ENCODE peak calls at places on chromosomes 1 and 21, in eight cellular contexts. H, Z, O, Q, W, A, N and D are unnamed samples. For H3K4me1, the result is how much of the 10 kb centered on the place peaks cover.

GRCh38 chr1:36836196-36836883 is 198.0 kb downstream of the GRIK3 start:
- DNase-seq in H (no peak), Z (no peak), O (no peak), Q (no peak), W (no peak), A (no peak), N (no peak), D (no peak)

GRCh38 chr1:230080834-230081233 is 13.8 kb downstream of the GALNT2 start:
- DNase-seq in H (no peak), Z (no peak), O (no peak), Q (no peak), W (no peak), A (no peak), N (no peak), D (no peak)

GRCh38 chr21:38244885-38245869 is 11.6 kb upstream of the KCNJ15 start:
- DNase-seq in H (no peak), Z (peak), O (no peak), Q (peak), W (no peak), A (peak), N (peak), D (no peak)

GRCh38 chr21:34996304-34997081 is 52.6 kb downstream of the RUNX1 start:
- DNase-seq in H (no peak), Z (no peak), O (peak), Q (no peak), W (no peak), A (no peak), N (peak), D (no peak)

GRCh38 chr1:18556364-18556763 is 74.3 kb upstream of the PAX7 start:
- DNase-seq in H (peak), Z (no peak), O (no peak), Q (no peak), W (no peak), A (peak), N (peak), D (peak)

GRCh38 chr1:35434703-35435102 is 122.5 kb downstream of the KIAA0319L start:
- DNase-seq in H (no peak), Z (no peak), O (no peak), Q (no peak), W (no peak), A (no peak), N (no peak), D (no peak)

GRCh38 chr1:61397915-61398314 is 315.6 kb downstream of the NFIA start:
- DNase-seq in H (no peak), Z (no peak), O (no peak), Q (no peak), W (no peak), A (no peak), N (no peak), D (no peak)

GRCh38 chr1:82445132-82445531 is 644.4 kb downstream of the ADGRL2 start:
- DNase-seq in H (no peak), Z (no peak), O (no peak), Q (no peak), W (no peak), A (no peak), N (no peak), D (no peak)

GRCh38 chr1:54607821-54608220 is 15.5 kb downstream of the FAM151A start:
- DNase-seq in H (no peak), Z (no peak), O (no peak), Q (no peak), W (no peak), A (no peak), N (no peak), D (no peak)

GRCh38 chr1:37691497-37692077 is 729 bp upstream of the CDCA8 start:
- DNase-seq in H (peak), Z (peak), O (peak), Q (no peak), W (peak), A (peak), N (peak), D (no peak)

GRCh38 chr1:234780531-234781162 is 170.7 kb upstream of the IRF2BP2 start:
- DNase-seq in H (peak), Z (peak), O (no peak), Q (no peak), W (no peak), A (peak), N (no peak), D (no peak)

GRCh38 chr1:31701137-31701736 is 2.6 kb downstream of the COL16A1 start:
- DNase-seq in H (peak), Z (peak), O (peak), Q (no peak), W (peak), A (peak), N (peak), D (peak)

GRCh38 chr1:115343200-115343737 is 5.2 kb upstream of the NGF start:
- DNase-seq in H (peak), Z (no peak), O (no peak), Q (no peak), W (no peak), A (no peak), N (no peak), D (no peak)

GRCh38 chr21:28538987-28539622 is 453.6 kb downstream of the LTN1 start:
- DNase-seq in H (no peak), Z (peak), O (no peak), Q (no peak), W (no peak), A (no peak), N (peak), D (no peak)

DNA sequence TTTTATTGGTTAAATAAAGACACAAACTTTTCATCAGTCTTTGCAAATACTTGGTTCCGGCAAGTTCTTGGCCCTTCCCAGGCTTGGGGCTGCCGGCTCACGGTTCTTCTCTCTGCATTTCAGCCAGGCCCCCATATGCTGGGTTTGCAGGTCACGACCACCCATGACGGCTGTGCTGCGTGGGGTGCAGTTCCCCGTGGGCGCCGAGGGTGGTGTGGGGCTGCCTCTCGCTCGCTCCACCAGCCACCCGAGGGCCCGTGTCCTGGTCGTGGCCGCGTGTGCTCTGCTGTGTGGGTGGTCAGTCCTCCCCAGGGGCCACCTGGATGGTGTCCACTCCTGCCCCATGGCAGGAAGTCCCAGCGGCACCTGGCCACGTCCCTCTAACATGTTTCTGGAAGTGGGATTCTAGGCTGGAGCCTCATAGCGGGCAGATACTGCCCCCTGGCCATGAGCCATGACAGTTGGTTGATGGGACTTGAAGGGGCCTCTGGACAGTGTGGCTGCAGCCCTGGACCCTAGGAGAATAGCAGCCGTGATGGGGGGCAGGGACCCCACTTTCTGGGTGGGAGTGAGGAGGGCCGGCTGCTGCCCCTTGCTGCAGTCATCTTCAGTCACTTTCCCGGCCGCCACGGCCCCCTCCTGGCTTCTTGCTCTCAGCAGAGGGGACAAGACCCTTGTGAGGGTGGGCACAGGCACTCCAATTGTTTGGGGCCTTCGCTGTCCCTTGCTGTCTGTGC is 46.3 kb downstream of the SKI start:
- DNase-seq in H (no peak), Z (no peak), O (no peak), Q (no peak), W (no peak), A (no peak), N (no peak), D (no peak)
- H3K4me1 ChIP-seq in H (under half), Z (under half), O (half or more), Q (half or more), W (under half), A (under half), N (half or more), D (under half)

GRCh38 chr1:154567386-154568164 is at the start of gene CHRNB2:
- DNase-seq in H (peak), Z (peak), O (peak), Q (peak), W (peak), A (peak), N (peak), D (peak)
- H3K4me3 ChIP-seq in H (peak), Z (no peak), O (peak), Q (no peak), W (no peak), A (no peak), N (no peak), D (no peak)

GRCh38 chr1:224727851-224728250 is 111.7 kb downstream of the CNIH3 start:
- DNase-seq in H (no peak), Z (no peak), O (peak), Q (no peak), W (no peak), A (no peak), N (no peak), D (no peak)
- H3K4me1 ChIP-seq in H (under half), Z (under half), O (under half), Q (under half), W (under half), A (under half), N (under half), D (under half)

GRCh38 chr1:206722751-206723499 is 38.2 kb downstream of the MAPKAPK2 start:
- DNase-seq in H (no peak), Z (no peak), O (no peak), Q (no peak), W (no peak), A (no peak), N (peak), D (no peak)

GRCh38 chr1:206727981-206728380 is 42.6 kb upstream of the IL19 start:
- DNase-seq in H (no peak), Z (no peak), O (no peak), Q (no peak), W (no peak), A (no peak), N (no peak), D (no peak)

GRCh38 chr1:206721454-206721853 is 36.7 kb downstream of the MAPKAPK2 start:
- DNase-seq in H (no peak), Z (no peak), O (no peak), Q (no peak), W (no peak), A (peak), N (no peak), D (no peak)

GRCh38 chr1:206725053-206725963 is 40.6 kb downstream of the MAPKAPK2 start:
- DNase-seq in H (peak), Z (peak), O (no peak), Q (no peak), W (no peak), A (peak), N (peak), D (peak)

GRCh38 chr1:206723500-206724472 is 39.1 kb downstream of the MAPKAPK2 start:
- DNase-seq in H (peak), Z (no peak), O (peak), Q (no peak), W (peak), A (no peak), N (peak), D (no peak)
- H3K4me3 ChIP-seq in H (no peak), Z (no peak), O (no peak), Q (no peak), W (no peak), A (no peak), N (no peak), D (no peak)

GRCh38 chr1:27001570-27002360 is 8.3 kb downstream of the TRNP1 start:
- DNase-seq in H (peak), Z (no peak), O (peak), Q (no peak), W (peak), A (no peak), N (peak), D (no peak)

GRCh38 chr1:27005166-27005530 is 7.5 kb downstream of the TENT5B start:
- DNase-seq in H (no peak), Z (no peak), O (no peak), Q (no peak), W (no peak), A (no peak), N (no peak), D (no peak)

GRCh38 chr1:27004471-27005165 is 8.0 kb downstream of the TENT5B start:
- DNase-seq in H (peak), Z (no peak), O (no peak), Q (no peak), W (no peak), A (no peak), N (peak), D (no peak)

GRCh38 chr1:27005648-27006496 is 6.8 kb downstream of the TENT5B start:
- DNase-seq in H (peak), Z (no peak), O (no peak), Q (no peak), W (no peak), A (no peak), N (no peak), D (no peak)

DNA sequence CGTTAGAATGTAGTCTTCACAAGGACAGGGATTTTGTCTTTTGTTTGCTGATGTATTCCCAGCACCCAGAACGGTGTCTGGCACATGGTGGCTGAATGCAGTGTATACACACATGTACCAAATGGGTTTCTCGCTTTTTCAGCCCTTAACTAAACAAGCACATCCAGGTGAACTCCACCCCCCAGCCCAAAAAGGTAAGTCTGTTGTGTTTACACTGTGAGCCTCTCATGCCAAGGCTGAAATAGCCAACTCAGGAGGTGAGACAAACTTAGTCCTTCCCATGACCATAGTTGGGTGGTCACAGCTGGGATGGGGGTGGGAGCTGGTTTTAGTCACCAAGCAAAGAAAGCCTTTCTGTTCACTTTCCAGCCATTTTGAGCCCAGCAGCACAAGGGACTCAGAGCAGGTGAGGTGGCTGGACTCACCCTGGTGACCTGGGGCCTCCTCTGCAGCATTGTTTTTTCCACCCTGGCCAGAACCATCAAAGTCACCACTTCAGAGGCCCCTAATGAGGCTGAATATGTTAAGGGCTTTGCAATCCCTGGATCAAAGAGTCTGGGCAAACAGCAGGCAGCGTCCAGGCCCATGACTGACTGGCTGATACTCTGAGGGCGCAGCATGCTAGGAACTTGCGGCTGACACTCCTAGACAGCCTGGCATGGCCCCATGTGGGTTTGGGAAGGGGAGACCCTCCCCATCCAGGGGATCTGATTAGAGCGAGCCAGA is 8.7 kb downstream of the TENT5B start:
- DNase-seq in H (peak), Z (no peak), O (no peak), Q (no peak), W (no peak), A (no peak), N (no peak), D (no peak)
- H3K4me1 ChIP-seq in H (under half), Z (under half), O (half or more), Q (under half), W (under half), A (under half), N (under half), D (under half)

GRCh38 chr1:224820341-224820740 is 109.1 kb upstream of the DNAH14 start:
- DNase-seq in H (peak), Z (no peak), O (no peak), Q (no peak), W (no peak), A (no peak), N (no peak), D (no peak)
- H3K4me3 ChIP-seq in H (no peak), Z (no peak), O (no peak), Q (no peak), W (no peak), A (no peak), N (no peak), D (no peak)